ENCODE peak calls at places on chromosomes 2 and 18, in five cellular contexts. W is foreskin fibroblast, P is ELR, A is SW480, V is NCI-H2081. N is an unnamed sample.

GRCh38 chr2:20960003-20960402 is 83.9 kb downstream of the APOB start:
- DNase-seq in A (no peak), V (no peak), P (no peak), W (no peak), N (no peak)

GRCh38 chr2:71846072-71846471 is 301.6 kb downstream of the CYP26B1 start:
- DNase-seq in V (no peak), P (no peak), A (no peak), W (no peak), N (no peak)

GRCh38 chr2:53715568-53715967 is 52.0 kb upstream of the CHAC2 start:
- DNase-seq in W (peak), A (peak), P (peak), V (no peak), N (no peak)

GRCh38 chr2:155872396-155872795 is 460.1 kb downstream of the NR4A2 start:
- DNase-seq in P (no peak), W (no peak), A (no peak), V (no peak), N (no peak)

GRCh38 chr2:19855528-19856431 is 46.0 kb downstream of the TTC32 start:
- DNase-seq in A (no peak), V (no peak), P (no peak), W (no peak), N (no peak)

GRCh38 chr18:63788447-63789096 is 13.4 kb downstream of the SERPINB7 start:
- DNase-seq in V (no peak), A (peak), W (peak), P (peak), N (no peak)

GRCh38 chr2:199590323-199590915 is 132.7 kb upstream of the SATB2 start:
- DNase-seq in W (no peak), P (no peak), V (no peak), A (no peak), N (no peak)

GRCh38 chr2:174614261-174614660 is 16.7 kb upstream of the WIPF1 start:
- DNase-seq in P (peak), W (peak), A (no peak), V (no peak), N (no peak)

GRCh38 chr18:76620326-76620813 is 125.3 kb upstream of the ZNF516 start:
- DNase-seq in V (no peak), A (no peak), P (peak), W (peak), N (peak)

GRCh38 chr2:10135296-10136089 is 13.0 kb downstream of the RRM2 start:
- DNase-seq in W (peak), A (peak), P (peak), V (no peak), N (no peak)

GRCh38 chr2:172207916-172208315 is 105.2 kb upstream of the DLX2 start:
- DNase-seq in W (no peak), A (no peak), P (peak), V (no peak), N (no peak)

GRCh38 chr18:42675810-42676209 is 439.7 kb downstream of the RIT2 start:
- DNase-seq in W (no peak), P (no peak), V (peak), A (no peak), N (no peak)

GRCh38 chr2:3628241-3628679 is 29.7 kb upstream of the ALLC start:
- DNase-seq in W (no peak), P (no peak), A (no peak), V (no peak), N (no peak)

GRCh38 chr2:62774555-62775366 is 69.2 kb downstream of the EHBP1 start:
- DNase-seq in W (peak), V (peak), A (peak), P (peak), N (no peak)

GRCh38 chr2:237156857-237157550 is 71.3 kb downstream of the COPS8 start:
- DNase-seq in V (no peak), W (no peak), P (no peak), A (no peak), N (no peak)

GRCh38 chr2:20501974-20502373 is 55.1 kb downstream of the RHOB start:
- DNase-seq in A (peak), V (no peak), W (peak), P (peak), N (no peak)

GRCh38 chr18:63924551-63924950 is 16.8 kb downstream of the SERPINB10 start:
- DNase-seq in P (peak), W (no peak), V (no peak), A (no peak), N (no peak)

GRCh38 chr2:80070587-80070986 is 234.0 kb downstream of the LRRTM1 start:
- DNase-seq in V (no peak), W (no peak), A (no peak), P (no peak), N (no peak)

GRCh38 chr2:43083710-43084698 is 142.4 kb downstream of the ZFP36L2 start:
- DNase-seq in V (no peak), W (peak), A (no peak), P (peak), N (no peak)

GRCh38 chr2:72995420-72996151 is 75.9 kb downstream of the SFXN5 start:
- DNase-seq in V (no peak), P (no peak), A (no peak), W (no peak), N (no peak)

GRCh38 chr2:167298017-167298416 is 409.7 kb downstream of the XIRP2 start:
- DNase-seq in V (no peak), W (no peak), A (no peak), P (no peak), N (no peak)

GRCh38 chr2:86453838-86454237 is 12.7 kb downstream of the KDM3A start:
- DNase-seq in P (peak), W (peak), A (no peak), V (peak), N (peak)

GRCh38 chr18:24763765-24764548 is 303.5 kb downstream of the HRH4 start:
- DNase-seq in A (no peak), W (peak), P (no peak), V (no peak), N (no peak)

GRCh38 chr18:36247036-36247435 is 50.5 kb upstream of the FHOD3 start:
- DNase-seq in P (peak), A (no peak), V (no peak), W (peak), N (no peak)

GRCh38 chr2:144694456-144694855 is 174.5 kb upstream of the ZEB2 start:
- DNase-seq in V (peak), A (peak), W (no peak), P (no peak), N (no peak)

GRCh38 chr2:233121856-233122255 is 61.7 kb downstream of the INPP5D start:
- DNase-seq in V (no peak), W (no peak), P (no peak), A (no peak), N (no peak)

GRCh38 chr18:77173274-77174030 is 40.9 kb upstream of the MBP start:
- DNase-seq in P (no peak), A (no peak), V (no peak), W (no peak), N (peak)

GRCh38 chr2:201831469-201831868 is 25.1 kb downstream of the CDK15 start:
- DNase-seq in A (peak), V (no peak), P (peak), W (peak), N (no peak)

GRCh38 chr2:232203936-232204335 is 174.6 kb upstream of the ALPP start:
- DNase-seq in V (no peak), A (no peak), P (no peak), W (no peak), N (no peak)

GRCh38 chr2:191247381-191248057 is 2.3 kb downstream of the MYO1B start:
- DNase-seq in P (peak), V (no peak), W (peak), A (peak), N (no peak)

GRCh38 chr18:51878724-51879123 is 461.3 kb upstream of the DCC start:
- DNase-seq in W (no peak), A (no peak), P (no peak), V (no peak), N (no peak)

GRCh38 chr2:128502638-128503246 is 184.1 kb upstream of the HS6ST1 start:
- DNase-seq in W (no peak), P (no peak), V (no peak), A (no peak), N (no peak)

GRCh38 chr2:47016172-47016913 is 100.7 kb upstream of the MCFD2 start:
- DNase-seq in A (peak), P (peak), W (peak), V (no peak), N (peak)

N was measured in thyroid gland.